ENCODE peak calls at places on chromosomes 12 and 14, in four cellular contexts. One of them, this sample, is unnamed.

GRCh38 chr12:45648070-45648469 is 81.4 kb upstream of the ARID2 start:
- DNase-seq in K562: no peak
- DNase-seq in HCT116: no peak
- DNase-seq in H1: no peak
- DNase-seq in this sample: peak

GRCh38 chr14:55624913-55625312 is 44.9 kb downstream of the KTN1 start:
- DNase-seq in H1: no peak
- DNase-seq in HCT116: no peak
- DNase-seq in K562: no peak
- DNase-seq in this sample: no peak

GRCh38 chr14:64649383-64649998 is 54.7 kb upstream of the PLEKHG3 start:
- DNase-seq in K562: no peak
- DNase-seq in HCT116: no peak
- DNase-seq in H1: no peak
- DNase-seq in this sample: no peak

GRCh38 chr12:112599871-112600270 is 181.1 kb downstream of the PTPN11 start:
- DNase-seq in HCT116: no peak
- DNase-seq in K562: no peak
- DNase-seq in H1: no peak
- DNase-seq in this sample: peak

GRCh38 chr14:106822905-106823304 is 1296.5 kb downstream of the TMEM121 start:
- DNase-seq in HCT116: no peak
- DNase-seq in K562: no peak
- DNase-seq in H1: no peak
- DNase-seq in this sample: no peak

GRCh38 chr12:119788783-119789182 is 88.3 kb downstream of the CIT start:
- DNase-seq in H1: no peak
- DNase-seq in HCT116: no peak
- DNase-seq in K562: no peak
- DNase-seq in this sample: no peak

GRCh38 chr12:123055281-123055766 is 74.8 kb downstream of the ARL6IP4 start:
- DNase-seq in K562: no peak
- DNase-seq in H1: no peak
- DNase-seq in HCT116: no peak
- DNase-seq in this sample: no peak

GRCh38 chr12:93378373-93379310 is 917 bp downstream of the NUDT4 start:
- DNase-seq in K562: peak
- DNase-seq in HCT116: no peak
- DNase-seq in H1: peak
- DNase-seq in this sample: no peak

GRCh38 chr12:6852651-6853354 is 853 bp downstream of the USP5 start:
- DNase-seq in HCT116: no peak
- DNase-seq in K562: peak
- DNase-seq in H1: peak
- DNase-seq in this sample: peak

GRCh38 chr12:102816816-102817434 is 100.1 kb downstream of the PAH start:
- DNase-seq in K562: peak
- DNase-seq in HCT116: peak
- DNase-seq in H1: no peak
- DNase-seq in this sample: peak

GRCh38 chr12:94951071-94951639 is 52.3 kb downstream of the NDUFA12 start:
- DNase-seq in K562: no peak
- DNase-seq in HCT116: no peak
- DNase-seq in H1: no peak
- DNase-seq in this sample: no peak

GRCh38 chr12:75087656-75088055 is 122.0 kb downstream of the KCNC2 start:
- DNase-seq in HCT116: peak
- DNase-seq in K562: no peak
- DNase-seq in H1: no peak
- DNase-seq in this sample: no peak

GRCh38 chr14:104782086-104782822 is 13.3 kb downstream of the AKT1 start:
- DNase-seq in HCT116: no peak
- DNase-seq in H1: no peak
- DNase-seq in K562: no peak
- DNase-seq in this sample: no peak

GRCh38 chr14:89801128-89801527 is 153.4 kb downstream of the EFCAB11 start:
- DNase-seq in H1: no peak
- DNase-seq in HCT116: no peak
- DNase-seq in K562: no peak
- DNase-seq in this sample: no peak

GRCh38 chr14:25121342-25122129 is 71.6 kb upstream of the STXBP6 start:
- DNase-seq in HCT116: no peak
- DNase-seq in H1: no peak
- DNase-seq in K562: no peak
- DNase-seq in this sample: peak

GRCh38 chr14:64942531-64943111 is at the start of gene GPX2:
- DNase-seq in HCT116: no peak
- DNase-seq in K562: no peak
- DNase-seq in H1: no peak
- DNase-seq in this sample: peak

GRCh38 chr12:43208221-43208620 is 343.8 kb downstream of the ADAMTS20 start:
- DNase-seq in H1: no peak
- DNase-seq in K562: no peak
- DNase-seq in HCT116: no peak
- DNase-seq in this sample: no peak

GRCh38 chr14:90870950-90871604 is 54.8 kb upstream of the TTC7B start:
- DNase-seq in HCT116: no peak
- DNase-seq in H1: no peak
- DNase-seq in K562: no peak
- DNase-seq in this sample: no peak

GRCh38 chr14:104476437-104476836 is 103.1 kb upstream of the C14orf180 start:
- DNase-seq in K562: no peak
- DNase-seq in HCT116: no peak
- DNase-seq in H1: no peak
- DNase-seq in this sample: no peak

GRCh38 chr14:29643415-29644206 is 284.0 kb downstream of the PRKD1 start:
- DNase-seq in H1: no peak
- DNase-seq in K562: no peak
- DNase-seq in HCT116: no peak
- DNase-seq in this sample: no peak

GRCh38 chr12:97132270-97132669 is 225.2 kb downstream of the NEDD1 start:
- DNase-seq in K562: no peak
- DNase-seq in H1: no peak
- DNase-seq in HCT116: no peak
- DNase-seq in this sample: no peak

GRCh38 chr12:118136559-118137003 is 657 bp downstream of the PEBP1 start:
- DNase-seq in HCT116: no peak
- DNase-seq in H1: peak
- DNase-seq in K562: no peak
- DNase-seq in this sample: peak

GRCh38 chr12:111488798-111489197 is 83.1 kb downstream of the SH2B3 start:
- DNase-seq in HCT116: no peak
- DNase-seq in K562: no peak
- DNase-seq in H1: no peak
- DNase-seq in this sample: no peak

GRCh38 chr14:89657014-89657413 is 240.0 kb upstream of the FOXN3 start:
- DNase-seq in HCT116: no peak
- DNase-seq in H1: no peak
- DNase-seq in K562: no peak
- DNase-seq in this sample: no peak

GRCh38 chr12:40393031-40393430 is 168.2 kb downstream of the LRRK2 start:
- DNase-seq in H1: no peak
- DNase-seq in HCT116: no peak
- DNase-seq in K562: no peak
- DNase-seq in this sample: no peak

GRCh38 chr12:105659355-105660075 is 329.0 kb downstream of the C12orf75 start:
- DNase-seq in K562: no peak
- DNase-seq in HCT116: no peak
- DNase-seq in H1: no peak
- DNase-seq in this sample: no peak

GRCh38 chr14:54138354-54139038 is 181.9 kb upstream of the BMP4 start:
- DNase-seq in K562: no peak
- DNase-seq in H1: no peak
- DNase-seq in HCT116: no peak
- DNase-seq in this sample: peak

GRCh38 chr14:92122351-92122677 is 545 bp downstream of the CPSF2 start:
- DNase-seq in K562: no peak
- DNase-seq in H1: no peak
- DNase-seq in HCT116: no peak
- DNase-seq in this sample: peak

GRCh38 chr12:1793426-1794210 is 26.7 kb upstream of the LRTM2 start:
- DNase-seq in H1: peak
- DNase-seq in K562: no peak
- DNase-seq in HCT116: no peak
- DNase-seq in this sample: no peak

GRCh38 chr14:26200675-26201074 is 397.2 kb downstream of the NOVA1 start:
- DNase-seq in K562: no peak
- DNase-seq in H1: no peak
- DNase-seq in HCT116: no peak
- DNase-seq in this sample: no peak

GRCh38 chr12:23063206-23063605 is 438.2 kb downstream of the ETNK1 start:
- DNase-seq in K562: no peak
- DNase-seq in HCT116: no peak
- DNase-seq in H1: no peak
- DNase-seq in this sample: no peak

GRCh38 chr12:23055004-23055403 is 430.0 kb downstream of the ETNK1 start:
- DNase-seq in H1: peak
- DNase-seq in HCT116: peak
- DNase-seq in K562: peak
- DNase-seq in this sample: peak

GRCh38 chr12:23060161-23060560 is 435.2 kb downstream of the ETNK1 start:
- DNase-seq in H1: no peak
- DNase-seq in HCT116: no peak
- DNase-seq in K562: no peak
- DNase-seq in this sample: no peak

GRCh38 chr12:23057571-23057970 is 432.6 kb downstream of the ETNK1 start:
- DNase-seq in HCT116: no peak
- DNase-seq in H1: no peak
- DNase-seq in K562: no peak
- DNase-seq in this sample: no peak
- TF ChIP-seq FOSL1 in HCT116: no peak
- TF ChIP-seq FOSL1 in H1: no peak
- TF ChIP-seq FOSL1 in K562: no peak
- TF ChIP-seq FOSL1 in this sample: no peak

GRCh38 chr12:109377139-109377685 is 29.5 kb downstream of the MYO1H start:
- DNase-seq in HCT116: no peak
- DNase-seq in K562: no peak
- DNase-seq in H1: no peak
- DNase-seq in this sample: no peak

GRCh38 chr12:109383240-109383639 is 35.5 kb downstream of the MYO1H start:
- DNase-seq in HCT116: no peak
- DNase-seq in H1: no peak
- DNase-seq in K562: no peak
- DNase-seq in this sample: no peak

DNA sequence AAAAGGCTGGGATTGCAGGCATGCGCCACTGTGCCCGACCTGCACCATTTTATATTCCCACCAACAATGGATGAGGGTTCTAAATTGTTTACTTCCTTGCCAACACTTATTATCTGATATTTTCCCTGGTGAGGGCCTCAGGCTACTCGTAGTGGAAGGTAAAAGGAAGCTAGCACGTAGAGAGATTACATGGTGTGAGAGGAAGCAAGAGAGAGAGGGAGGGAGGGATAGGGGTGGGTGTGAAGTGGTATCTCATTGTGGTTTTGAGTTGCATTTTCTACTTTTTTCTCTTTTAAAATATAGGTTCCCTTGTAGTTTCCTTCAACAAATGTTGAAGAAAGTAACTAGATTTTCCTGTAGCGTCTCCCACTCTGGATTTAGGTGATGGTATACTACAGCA is 30.9 kb downstream of the MYO1H start:
- DNase-seq in K562: no peak
- DNase-seq in H1: no peak
- DNase-seq in HCT116: no peak
- DNase-seq in this sample: no peak
- TF ChIP-seq FOSL1 in K562: no peak
- TF ChIP-seq FOSL1 in H1: no peak
- TF ChIP-seq FOSL1 in HCT116: no peak
- TF ChIP-seq FOSL1 in this sample: no peak

GRCh38 chr12:5073838-5074237 is 30.2 kb downstream of the KCNA5 start:
- DNase-seq in HCT116: peak
- DNase-seq in H1: peak
- DNase-seq in K562: no peak
- DNase-seq in this sample: no peak
- TF ChIP-seq FOSL1 in HCT116: no peak
- TF ChIP-seq FOSL1 in H1: no peak
- TF ChIP-seq FOSL1 in K562: no peak
- TF ChIP-seq FOSL1 in this sample: no peak

DNA sequence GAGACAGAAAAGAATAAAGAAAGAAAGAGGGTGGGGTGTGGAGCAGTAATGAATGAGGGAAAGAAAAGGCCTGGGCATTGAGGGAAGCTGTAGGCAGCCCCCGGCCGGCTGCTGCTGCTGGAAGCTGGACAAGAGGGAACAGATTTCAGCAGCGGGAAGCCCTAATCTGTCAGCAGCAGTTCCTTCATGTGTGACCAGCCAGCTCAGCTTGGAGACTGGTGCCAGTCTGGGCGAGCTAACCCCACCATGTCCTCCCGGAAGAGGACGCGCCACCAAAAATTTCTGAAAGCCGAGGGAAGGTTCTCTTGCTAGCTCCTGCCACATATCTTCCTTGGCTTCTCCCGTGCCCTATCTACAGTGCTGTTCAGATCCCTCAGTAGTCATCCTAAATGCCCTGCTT is 236.8 kb downstream of the GRIN2B start:
- DNase-seq in H1: no peak
- DNase-seq in K562: no peak
- DNase-seq in HCT116: no peak
- DNase-seq in this sample: no peak
- TF ChIP-seq FOSL1 in H1: no peak
- TF ChIP-seq FOSL1 in K562: no peak
- TF ChIP-seq FOSL1 in HCT116: no peak
- TF ChIP-seq FOSL1 in this sample: no peak